ENCODE peak calls at places on chromosomes 13 and 19, in eight cellular contexts. P is bronchial epithelial cell, C is Peyer's patch, X is thoracic aorta, Z is body of pancreas, V is testis, F is AG04450, G is tibial nerve. M is an unnamed sample. For H3K27me3, the result is how much of the 10 kb centered on the place peaks cover.

GRCh38 chr13:111422352-111422751 is 101.9 kb downstream of the TEX29 start:
- DNase-seq in P (no peak), C (no peak), X (no peak), Z (no peak), V (no peak), F (no peak), G (no peak), M (no peak)

GRCh38 chr13:38628554-38628953 is 58.3 kb upstream of the FREM2 start:
- DNase-seq in P (no peak), C (no peak), X (no peak), Z (no peak), V (no peak), F (no peak), G (no peak), M (no peak)

GRCh38 chr13:31074750-31075149 is 87.0 kb downstream of the HSPH1 start:
- DNase-seq in P (no peak), C (no peak), X (no peak), Z (no peak), V (no peak), F (no peak), G (no peak), M (no peak)

GRCh38 chr19:54967611-54968010 is 1.4 kb downstream of the NLRP2 start:
- DNase-seq in P (no peak), C (no peak), X (no peak), Z (no peak), V (no peak), F (no peak), G (no peak), M (no peak)

GRCh38 chr13:66665991-66666390 is 564.1 kb downstream of the PCDH9 start:
- DNase-seq in P (peak), C (no peak), X (no peak), Z (no peak), V (peak), F (peak), G (no peak), M (peak)

GRCh38 chr13:102771298-102772041 is 2.1 kb downstream of the TEX30 start:
- DNase-seq in P (no peak), C (no peak), X (no peak), Z (no peak), V (no peak), F (no peak), G (no peak), M (no peak)

GRCh38 chr19:15137777-15138176 is 30.6 kb downstream of the SYDE1 start:
- DNase-seq in P (peak), C (no peak), X (no peak), Z (no peak), V (no peak), F (no peak), G (no peak), M (no peak)

GRCh38 chr13:113448885-113449692 is 4.2 kb downstream of the ADPRHL1 start:
- DNase-seq in P (peak), C (peak), X (no peak), Z (peak), V (peak), F (no peak), G (peak), M (no peak)

GRCh38 chr19:55638864-55639359 is 1.9 kb upstream of the ZNF580 start:
- DNase-seq in P (no peak), C (no peak), X (no peak), Z (no peak), V (no peak), F (no peak), G (no peak), M (no peak)

GRCh38 chr19:49224856-49225255 is 67.3 kb downstream of the TRPM4 start:
- DNase-seq in P (peak), C (no peak), X (no peak), Z (peak), V (peak), F (no peak), G (no peak), M (no peak)
- TF ChIP-seq CTCF in P (peak), C (no peak), X (no peak), Z (peak), V (peak), F (peak), G (no peak), M (peak)

GRCh38 chr19:35247526-35248309 is 1.1 kb upstream of the LSR start:
- DNase-seq in P (peak), C (peak), X (no peak), Z (peak), V (peak), F (no peak), G (no peak), M (peak)

GRCh38 chr19:35248310-35249145 is at the start of gene LSR:
- DNase-seq in P (peak), C (peak), X (no peak), Z (peak), V (peak), F (no peak), G (no peak), M (peak)

GRCh38 chr19:35251456-35251855 is 2.7 kb downstream of the LSR start:
- DNase-seq in P (no peak), C (peak), X (no peak), Z (no peak), V (no peak), F (no peak), G (no peak), M (no peak)

GRCh38 chr19:35249146-35249847 is 495 bp downstream of the LSR start:
- DNase-seq in P (no peak), C (peak), X (no peak), Z (no peak), V (no peak), F (no peak), G (no peak), M (no peak)

DNA sequence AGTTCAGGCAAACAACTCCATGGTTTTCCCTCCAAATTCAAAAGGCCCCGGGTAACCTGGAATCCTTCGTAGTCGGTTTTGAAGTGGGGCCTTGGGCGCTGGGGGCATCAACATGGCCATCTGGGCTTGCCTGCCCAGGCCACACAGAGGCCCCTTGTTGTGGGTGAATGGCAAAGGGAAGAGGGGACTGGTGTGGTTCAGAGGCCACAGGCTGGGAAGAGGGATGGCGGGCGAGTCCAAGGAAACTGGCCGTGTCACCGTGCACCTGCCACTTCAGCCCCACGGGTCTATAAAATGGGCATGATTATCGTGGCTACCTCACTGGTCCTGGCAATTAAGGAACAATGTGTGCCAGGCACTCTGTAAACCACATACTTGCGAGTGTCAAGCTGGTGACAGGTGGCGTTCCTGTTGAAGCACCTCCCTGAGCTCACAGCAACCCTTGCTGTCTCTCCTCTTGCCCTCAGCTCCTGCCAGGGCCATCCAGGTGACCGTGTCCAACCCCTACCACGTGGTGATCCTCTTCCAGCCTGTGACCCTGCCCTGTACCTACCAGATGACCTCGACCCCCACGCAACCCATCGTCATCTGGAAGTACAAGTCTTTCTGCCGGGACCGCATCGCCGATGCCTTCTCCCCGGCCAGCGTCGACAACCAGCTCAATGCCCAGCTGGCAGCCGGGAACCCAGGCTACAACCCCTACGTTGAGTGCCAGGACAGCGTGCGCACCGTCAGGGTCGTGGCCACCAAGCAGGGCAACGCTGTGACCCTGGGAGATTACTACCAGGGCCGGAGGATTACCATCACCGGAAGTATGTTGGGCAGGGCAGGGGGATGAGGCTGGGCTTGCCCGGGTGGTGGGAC is 1.3 kb downstream of the LSR start:
- DNase-seq in P (no peak), C (peak), X (no peak), Z (no peak), V (no peak), F (no peak), G (no peak), M (no peak)
- H3K4me3 ChIP-seq in P (peak), C (peak), X (peak), Z (no peak), V (peak), F (no peak), G (peak), M (peak)

GRCh38 chr19:53883741-53884140 is 1.7 kb downstream of the PRKCG start:
- DNase-seq in P (no peak), C (no peak), X (no peak), Z (no peak), V (no peak), F (no peak), G (no peak), M (no peak)

GRCh38 chr19:53881482-53882390 is at the start of gene PRKCG:
- DNase-seq in P (no peak), C (peak), X (no peak), Z (peak), V (no peak), F (no peak), G (no peak), M (no peak)

GRCh38 chr19:53882391-53883050 is 524 bp downstream of the PRKCG start:
- DNase-seq in P (no peak), C (no peak), X (no peak), Z (no peak), V (no peak), F (no peak), G (no peak), M (no peak)

GRCh38 chr19:53884256-53884655 is 2.3 kb downstream of the PRKCG start:
- DNase-seq in P (no peak), C (no peak), X (no peak), Z (no peak), V (no peak), F (no peak), G (no peak), M (no peak)

DNA sequence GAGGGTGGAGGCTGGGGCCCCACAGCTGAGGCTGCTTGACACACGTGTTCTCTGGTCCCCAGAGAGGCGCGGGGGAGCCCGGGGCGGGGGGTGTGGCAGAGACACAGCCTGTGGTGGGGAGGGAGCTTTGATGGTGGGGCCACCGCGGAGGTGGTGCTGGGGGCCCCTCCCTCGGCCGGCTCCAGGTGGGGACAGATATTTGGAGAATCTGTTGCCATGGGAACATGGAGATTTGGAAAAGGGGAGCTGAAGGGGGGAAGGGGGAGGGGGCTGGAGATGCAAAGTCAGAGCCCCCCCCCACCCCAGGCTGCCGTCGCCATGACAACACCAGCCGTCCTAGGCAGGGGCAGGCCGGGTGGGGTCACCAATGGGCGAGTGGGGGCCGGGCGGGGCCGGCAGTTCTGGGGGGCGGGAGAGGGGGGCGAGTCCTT is 1.2 kb downstream of the PRKCG start:
- DNase-seq in P (no peak), C (no peak), X (no peak), Z (no peak), V (no peak), F (no peak), G (no peak), M (no peak)
- H3K27me3 ChIP-seq in P (under half), C (under half), X (under half), Z (under half), V (under half), F (under half), G (half or more), M (under half)

GRCh38 chr13:36453518-36453917 is 21.2 kb downstream of the CCNA1 start:
- DNase-seq in P (peak), C (no peak), X (no peak), Z (no peak), V (no peak), F (no peak), G (no peak), M (no peak)
- TF ChIP-seq CTCF in P (peak), C (no peak), X (no peak), Z (no peak), V (no peak), F (peak), G (no peak), M (peak)

GRCh38 chr19:29927944-29928669 is 13.9 kb upstream of the URI1 start:
- DNase-seq in P (no peak), C (no peak), X (no peak), Z (no peak), V (no peak), F (no peak), G (no peak), M (no peak)
- H3K4me3 ChIP-seq in P (no peak), C (no peak), X (no peak), Z (no peak), V (no peak), F (peak), G (no peak), M (no peak)

M was measured in kidney epithelial cell.